ENCODE peak calls at places on chromosomes 13 and 19, in nine cellular contexts. One of them, this sample, is unnamed.

GRCh38 chr19:5113101-5113557 is 144.2 kb downstream of the KDM4B start:
- DNase-seq in NCI-H1105: no peak
- DNase-seq in activated CD8-positive, alpha-beta T cell treated with anti-CD3 and anti-CD28 coated beads, Interleukin-2, amount 10 ng/mL, durations not matched to agents 7 days and 5 days: no peak
- DNase-seq in fibroblast of lung: peak; percentile 81
- DNase-seq in frontal cortex: no peak
- DNase-seq in A172: peak; percentile 45
- DNase-seq in HS-5: no peak
- DNase-seq in activated T-cell treated with anti-CD3 and anti-CD28 coated beads for 1 hour: no peak
- DNase-seq in nephron progenitor cell: no peak
- DNase-seq in this sample: no peak

GRCh38 chr13:96492758-96493157 is 402.9 kb downstream of the HS6ST3 start:
- DNase-seq in frontal cortex: no peak
- DNase-seq in fibroblast of lung: no peak
- DNase-seq in activated T-cell treated with anti-CD3 and anti-CD28 coated beads for 1 hour: no peak
- DNase-seq in A172: no peak
- DNase-seq in activated CD8-positive, alpha-beta T cell treated with anti-CD3 and anti-CD28 coated beads, Interleukin-2, amount 10 ng/mL, durations not matched to agents 7 days and 5 days: no peak
- DNase-seq in NCI-H1105: peak; percentile 15
- DNase-seq in nephron progenitor cell: no peak
- DNase-seq in HS-5: no peak
- DNase-seq in this sample: no peak

GRCh38 chr19:3211191-3211590 is 13.3 kb upstream of the CELF5 start:
- DNase-seq in HS-5: no peak
- DNase-seq in fibroblast of lung: no peak
- DNase-seq in NCI-H1105: no peak
- DNase-seq in A172: no peak
- DNase-seq in nephron progenitor cell: no peak
- DNase-seq in activated CD8-positive, alpha-beta T cell treated with anti-CD3 and anti-CD28 coated beads, Interleukin-2, amount 10 ng/mL, durations not matched to agents 7 days and 5 days: no peak
- DNase-seq in frontal cortex: no peak
- DNase-seq in activated T-cell treated with anti-CD3 and anti-CD28 coated beads for 1 hour: no peak
- DNase-seq in this sample: no peak

GRCh38 chr13:109844396-109844795 is 58.0 kb upstream of the IRS2 start:
- DNase-seq in fibroblast of lung: peak; percentile 67
- DNase-seq in frontal cortex: no peak
- DNase-seq in HS-5: no peak
- DNase-seq in NCI-H1105: no peak
- DNase-seq in activated T-cell treated with anti-CD3 and anti-CD28 coated beads for 1 hour: no peak
- DNase-seq in A172: peak; percentile 20
- DNase-seq in nephron progenitor cell: no peak
- DNase-seq in activated CD8-positive, alpha-beta T cell treated with anti-CD3 and anti-CD28 coated beads, Interleukin-2, amount 10 ng/mL, durations not matched to agents 7 days and 5 days: no peak
- DNase-seq in this sample: no peak

GRCh38 chr19:18637644-18638630 is 1.1 kb downstream of the KLHL26 start:
- DNase-seq in activated T-cell treated with anti-CD3 and anti-CD28 coated beads for 1 hour: no peak
- DNase-seq in activated CD8-positive, alpha-beta T cell treated with anti-CD3 and anti-CD28 coated beads, Interleukin-2, amount 10 ng/mL, durations not matched to agents 7 days and 5 days: peak; percentile 23
- DNase-seq in frontal cortex: no peak
- DNase-seq in HS-5: no peak
- DNase-seq in NCI-H1105: no peak
- DNase-seq in fibroblast of lung: no peak
- DNase-seq in nephron progenitor cell: no peak
- DNase-seq in A172: no peak
- DNase-seq in this sample: peak; percentile 25

GRCh38 chr13:102504002-102504401 is 92.8 kb upstream of the TPP2 start:
- DNase-seq in NCI-H1105: no peak
- DNase-seq in HS-5: no peak
- DNase-seq in nephron progenitor cell: no peak
- DNase-seq in frontal cortex: no peak
- DNase-seq in activated CD8-positive, alpha-beta T cell treated with anti-CD3 and anti-CD28 coated beads, Interleukin-2, amount 10 ng/mL, durations not matched to agents 7 days and 5 days: no peak
- DNase-seq in activated T-cell treated with anti-CD3 and anti-CD28 coated beads for 1 hour: no peak
- DNase-seq in fibroblast of lung: no peak
- DNase-seq in A172: no peak
- DNase-seq in this sample: peak; percentile 5

GRCh38 chr13:101065314-101065713 is 351.0 kb downstream of the NALCN start:
- DNase-seq in frontal cortex: no peak
- DNase-seq in A172: peak; percentile 26
- DNase-seq in activated CD8-positive, alpha-beta T cell treated with anti-CD3 and anti-CD28 coated beads, Interleukin-2, amount 10 ng/mL, durations not matched to agents 7 days and 5 days: no peak
- DNase-seq in nephron progenitor cell: no peak
- DNase-seq in HS-5: no peak
- DNase-seq in NCI-H1105: no peak
- DNase-seq in activated T-cell treated with anti-CD3 and anti-CD28 coated beads for 1 hour: no peak
- DNase-seq in fibroblast of lung: peak; percentile 78
- DNase-seq in this sample: no peak

GRCh38 chr13:20401586-20401957 is 124.1 kb downstream of the CRYL1 start:
- DNase-seq in nephron progenitor cell: no peak
- DNase-seq in frontal cortex: no peak
- DNase-seq in activated CD8-positive, alpha-beta T cell treated with anti-CD3 and anti-CD28 coated beads, Interleukin-2, amount 10 ng/mL, durations not matched to agents 7 days and 5 days: no peak
- DNase-seq in HS-5: no peak
- DNase-seq in NCI-H1105: no peak
- DNase-seq in fibroblast of lung: peak; percentile 23
- DNase-seq in activated T-cell treated with anti-CD3 and anti-CD28 coated beads for 1 hour: no peak
- DNase-seq in A172: no peak
- DNase-seq in this sample: no peak

GRCh38 chr19:55209430-55210119 is at the start of gene PTPRH:
- DNase-seq in activated CD8-positive, alpha-beta T cell treated with anti-CD3 and anti-CD28 coated beads, Interleukin-2, amount 10 ng/mL, durations not matched to agents 7 days and 5 days: no peak
- DNase-seq in frontal cortex: no peak
- DNase-seq in activated T-cell treated with anti-CD3 and anti-CD28 coated beads for 1 hour: no peak
- DNase-seq in fibroblast of lung: no peak
- DNase-seq in HS-5: no peak
- DNase-seq in A172: peak; percentile 44
- DNase-seq in nephron progenitor cell: no peak
- DNase-seq in NCI-H1105: no peak
- DNase-seq in this sample: no peak

GRCh38 chr19:55172741-55173140 is 6.3 kb upstream of the DNAAF3 start:
- DNase-seq in NCI-H1105: no peak
- DNase-seq in HS-5: peak; percentile 68
- DNase-seq in activated CD8-positive, alpha-beta T cell treated with anti-CD3 and anti-CD28 coated beads, Interleukin-2, amount 10 ng/mL, durations not matched to agents 7 days and 5 days: no peak
- DNase-seq in nephron progenitor cell: no peak
- DNase-seq in frontal cortex: no peak
- DNase-seq in activated T-cell treated with anti-CD3 and anti-CD28 coated beads for 1 hour: no peak
- DNase-seq in fibroblast of lung: peak; percentile 66
- DNase-seq in A172: peak; percentile 71
- DNase-seq in this sample: peak; percentile 43

GRCh38 chr13:21069561-21070004 is 8.2 kb upstream of the LATS2 start:
- DNase-seq in fibroblast of lung: peak; percentile 97
- DNase-seq in A172: peak; percentile 86
- DNase-seq in NCI-H1105: no peak
- DNase-seq in HS-5: peak; percentile 89
- DNase-seq in frontal cortex: no peak
- DNase-seq in nephron progenitor cell: no peak
- DNase-seq in activated T-cell treated with anti-CD3 and anti-CD28 coated beads for 1 hour: no peak
- DNase-seq in activated CD8-positive, alpha-beta T cell treated with anti-CD3 and anti-CD28 coated beads, Interleukin-2, amount 10 ng/mL, durations not matched to agents 7 days and 5 days: no peak
- DNase-seq in this sample: no peak